ENCODE peak calls at places on chromosomes 16 and 17, in four cellular contexts. U is GM12892, C is lower leg skin, K is transverse colon. Z is an unnamed sample.

GRCh38 chr16:70438983-70439862 is at the start of gene ST3GAL2:
- DNase-seq in U (peak; percentile 95), C (peak; percentile 90), K (peak; percentile 93), Z (peak; percentile 93)

GRCh38 chr16:81105946-81106345 is 9.8 kb upstream of the GCSH start:
- DNase-seq in U (no peak), C (no peak), K (no peak), Z (no peak)

GRCh38 chr17:13076905-13077304 is 59.1 kb upstream of the ELAC2 start:
- DNase-seq in U (no peak), C (no peak), K (no peak), Z (no peak)

GRCh38 chr17:2402517-2402916 is 1.7 kb upstream of the MNT start:
- DNase-seq in U (no peak), C (no peak), K (no peak), Z (no peak)

GRCh38 chr17:11282586-11282985 is 41.6 kb downstream of the SHISA6 start:
- DNase-seq in U (no peak), C (no peak), K (no peak), Z (no peak)

GRCh38 chr16:66858740-66859396 is 14.7 kb downstream of the CA7 start:
- DNase-seq in U (no peak), C (no peak), K (no peak), Z (no peak)

GRCh38 chr17:77728022-77728671 is 230.4 kb upstream of the TNRC6C start:
- DNase-seq in U (no peak), C (peak; percentile 34), K (no peak), Z (no peak)

GRCh38 chr16:3173892-3174617 is 13.9 kb upstream of the OR1F1 start:
- DNase-seq in U (peak; percentile 47), C (no peak), K (no peak), Z (peak; percentile 76)

GRCh38 chr17:67950945-67951344 is 45.3 kb downstream of the C17orf58 start:
- DNase-seq in U (no peak), C (no peak), K (no peak), Z (no peak)

GRCh38 chr17:42475853-42476252 is 17.2 kb downstream of the ATP6V0A1 start:
- DNase-seq in U (no peak), C (peak; percentile 25), K (no peak), Z (no peak)

DNA sequence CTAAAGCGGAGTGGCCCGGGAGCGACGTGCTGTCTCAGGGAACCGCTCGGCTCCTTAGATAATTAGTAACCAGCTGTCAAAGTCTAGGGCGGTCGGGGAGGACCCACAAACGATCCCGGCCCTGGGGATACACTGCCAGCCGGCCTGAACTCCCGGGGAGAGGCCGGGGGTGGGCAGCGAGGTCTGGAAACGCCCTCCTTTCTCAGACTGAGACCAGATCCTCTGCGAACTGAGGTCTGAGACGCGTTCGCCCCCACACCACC is 1.3 kb downstream of the HNF1B start:
- DNase-seq in U (no peak), C (no peak), K (peak; percentile 73), Z (peak; percentile 91)
- TF ChIP-seq POLR2A in U (no peak), C (no peak), K (peak; percentile 67), Z (peak; percentile 25)

GRCh38 chr17:80396680-80397387 is 18.1 kb upstream of the ENDOV start:
- DNase-seq in U (no peak), C (no peak), K (no peak), Z (no peak)
- TF ChIP-seq POLR2A in U (no peak), C (no peak), K (no peak), Z (no peak)

GRCh38 chr17:58416396-58416795 is 938 bp downstream of the RNF43 start:
- DNase-seq in U (no peak), C (no peak), K (no peak), Z (no peak)

GRCh38 chr17:58415371-58416055 is 1.8 kb downstream of the RNF43 start:
- DNase-seq in U (no peak), C (no peak), K (peak; percentile 43), Z (peak; percentile 38)

GRCh38 chr17:58417300-58418092 is at the start of gene RNF43:
- DNase-seq in U (peak; percentile 72), C (peak; percentile 93), K (peak; percentile 96), Z (peak; percentile 98)

GRCh38 chr17:58414596-58414997 is 2.7 kb downstream of the RNF43 start:
- DNase-seq in U (no peak), C (no peak), K (no peak), Z (no peak)

GRCh38 chr17:58416937-58417299 is 416 bp downstream of the RNF43 start:
- DNase-seq in U (no peak), C (no peak), K (no peak), Z (no peak)
- TF ChIP-seq POLR2A in U (no peak), C (no peak), K (no peak), Z (no peak)

DNA sequence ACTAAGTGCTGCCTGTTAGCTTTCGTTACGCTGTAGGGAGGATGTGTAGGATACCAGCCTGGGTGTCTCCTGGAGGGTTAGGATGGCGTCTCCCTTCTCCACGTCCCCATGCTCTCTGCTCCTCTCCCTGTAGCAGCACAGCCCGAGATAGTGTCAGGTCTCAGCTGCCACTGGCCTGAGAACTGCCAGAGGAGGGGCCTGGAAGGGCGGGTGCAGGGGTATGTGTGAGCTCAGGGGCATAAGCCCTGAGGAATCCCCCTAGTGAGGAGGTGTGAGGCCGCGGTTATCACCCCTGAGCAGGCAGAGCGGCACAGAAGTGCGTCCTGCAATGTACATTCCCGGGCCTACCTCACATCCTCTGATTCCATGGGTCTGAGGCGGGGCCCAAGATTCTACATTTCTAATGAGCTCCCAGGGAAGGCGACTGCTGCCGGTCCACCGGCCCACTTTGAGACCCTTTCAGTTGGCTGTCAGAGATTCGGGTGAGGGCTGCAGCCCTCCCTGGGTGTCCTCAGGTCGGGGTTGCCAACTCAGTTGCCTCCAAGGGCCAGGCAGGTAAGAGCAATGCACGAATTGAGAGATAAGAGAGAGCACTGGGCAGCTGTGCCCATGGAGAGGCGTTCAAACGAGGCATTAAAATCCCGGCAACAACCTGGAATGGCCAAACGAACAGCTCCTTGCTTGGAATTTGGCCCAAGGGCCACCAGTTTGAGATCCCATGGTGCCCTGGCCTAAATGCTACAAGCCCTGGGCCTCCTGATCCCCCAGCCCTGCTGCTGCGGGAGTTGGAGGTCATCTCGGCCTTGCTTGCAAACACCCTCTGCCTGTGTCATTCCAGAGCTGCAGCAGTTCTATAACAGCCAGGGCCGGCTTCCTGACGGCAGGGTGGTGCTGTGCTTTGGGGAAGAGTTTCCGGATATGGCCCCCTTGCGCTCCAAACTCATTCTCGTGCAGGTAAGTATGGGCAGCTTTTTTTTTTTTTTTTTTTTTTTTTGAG is 20.6 kb downstream of the IRF8 start:
- DNase-seq in U (no peak), C (no peak), K (no peak), Z (no peak)
- TF ChIP-seq POLR2A in U (no peak), C (no peak), K (no peak), Z (no peak)

DNA sequence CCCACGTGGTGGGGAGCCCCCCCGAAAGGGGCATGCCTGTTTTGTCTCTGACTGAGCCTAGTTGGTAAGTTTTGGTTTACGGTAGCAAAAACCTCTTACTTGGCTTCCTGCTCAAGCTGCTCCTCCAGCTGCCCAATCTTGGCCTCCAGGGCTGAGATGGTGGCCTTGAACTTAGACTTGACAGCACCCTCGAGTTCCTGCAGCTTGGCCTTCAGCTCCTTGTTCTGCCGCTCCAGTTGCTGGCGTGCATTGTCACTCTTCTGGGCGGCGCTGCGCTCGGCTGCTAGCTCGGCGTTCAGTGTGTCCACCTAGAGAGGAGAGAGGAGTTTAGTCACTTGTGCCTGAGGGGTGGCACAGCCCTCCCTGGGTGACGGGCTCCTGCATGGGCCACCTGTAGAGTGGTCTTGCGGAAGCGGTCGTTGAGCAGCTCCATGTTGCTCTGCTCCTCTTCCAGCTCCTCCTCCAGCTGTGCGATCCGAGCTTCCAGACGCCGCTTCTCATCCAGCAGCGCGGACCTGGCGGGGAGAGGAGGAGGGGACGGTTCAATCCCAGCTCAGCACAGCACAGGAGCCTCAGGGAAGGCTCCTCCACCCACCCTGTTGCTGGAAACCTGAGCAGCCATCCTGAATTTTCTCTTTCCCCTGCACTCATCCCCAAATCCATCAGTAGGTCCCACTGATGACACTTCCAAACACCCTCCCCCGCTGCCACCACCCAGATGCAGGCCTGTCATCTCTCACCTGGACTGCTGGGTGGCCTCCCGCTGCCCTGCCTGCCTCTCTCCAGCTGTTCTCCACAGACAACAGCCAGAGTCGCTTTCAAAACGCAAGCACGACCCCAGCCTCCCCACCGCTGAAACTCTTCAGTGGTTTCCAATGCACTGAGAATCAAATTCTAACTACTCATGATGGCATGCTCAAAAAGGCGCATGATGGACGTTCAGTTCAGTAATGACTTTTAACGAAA is 44.6 kb downstream of the NDEL1 start:
- DNase-seq in U (no peak), C (no peak), K (no peak), Z (no peak)
- TF ChIP-seq POLR2A in U (no peak), C (no peak), K (no peak), Z (no peak)

GRCh38 chr16:57801856-57802634 is at the start of gene KIFC3:
- DNase-seq in U (no peak), C (no peak), K (peak; percentile 74), Z (peak; percentile 80)
- TF ChIP-seq POLR2A in U (no peak), C (no peak), K (no peak), Z (no peak)

DNA sequence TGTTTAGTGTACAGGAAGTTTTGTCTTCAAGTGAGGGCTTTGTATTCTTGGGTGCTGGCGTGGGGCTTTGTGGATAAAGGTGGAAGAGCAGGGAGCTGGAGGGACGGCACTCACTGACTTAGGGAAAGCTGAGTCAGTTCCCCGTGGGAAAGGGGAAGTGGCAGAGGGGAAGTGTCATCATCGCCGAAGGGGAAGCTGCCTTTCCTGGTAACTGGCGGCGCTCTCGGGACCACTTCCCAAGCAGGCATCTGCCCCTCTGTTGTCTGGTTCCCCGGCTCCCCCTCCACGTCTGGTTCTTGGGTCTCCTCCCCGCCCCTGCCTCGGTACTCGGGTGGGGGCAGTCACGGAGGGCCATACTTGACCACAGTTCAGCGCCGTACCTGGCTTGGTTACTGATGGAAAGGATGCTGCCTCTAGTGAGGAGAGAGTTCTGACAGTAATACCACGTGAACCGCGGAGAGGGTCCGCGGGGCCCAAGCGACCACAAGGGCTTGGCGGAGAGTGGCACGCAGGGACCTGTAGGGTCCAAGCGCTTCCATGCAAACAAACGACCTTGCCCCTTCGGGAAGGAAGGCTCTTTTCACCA is 9.0 kb downstream of the KDM6B start:
- DNase-seq in U (no peak), C (peak; percentile 82), K (peak; percentile 75), Z (peak; percentile 52)
- TF ChIP-seq POLR2A in U (peak; percentile 67), C (no peak), K (no peak), Z (no peak)

GRCh38 chr16:10629592-10629963 is 49.2 kb upstream of the EMP2 start:
- DNase-seq in U (no peak), C (no peak), K (no peak), Z (no peak)
- TF ChIP-seq POLR2A in U (no peak), C (no peak), K (no peak), Z (no peak)